ENCODE peak calls at places on chromosomes 1 and 21, in seven cellular contexts. V, R, A, C, N, F and D are unnamed samples.

GRCh38 chr1:216210081-216210480 is 213.2 kb downstream of the USH2A start:
- DNase-seq in V (no peak), R (no peak), A (no peak), C (no peak), N (no peak), F (no peak), D (no peak)

GRCh38 chr21:29829514-29830255 is 110.1 kb downstream of the GRIK1 start:
- DNase-seq in V (no peak), R (no peak), A (no peak), C (no peak), N (no peak), F (no peak), D (no peak)

GRCh38 chr21:45359451-45360217 is 45.3 kb upstream of the COL18A1 start:
- DNase-seq in V (no peak), R (peak), A (no peak), C (no peak), N (no peak), F (no peak), D (no peak)

GRCh38 chr21:26553921-26554320 is 19.2 kb downstream of the CYYR1 start:
- DNase-seq in V (no peak), R (no peak), A (no peak), C (no peak), N (no peak), F (no peak), D (no peak)

GRCh38 chr1:14815175-14815882 is 216.8 kb downstream of the KAZN start:
- DNase-seq in V (no peak), R (no peak), A (no peak), C (no peak), N (no peak), F (no peak), D (no peak)

GRCh38 chr1:212583082-212583615 is 25.4 kb upstream of the ATF3 start:
- DNase-seq in V (no peak), R (no peak), A (no peak), C (no peak), N (no peak), F (no peak), D (no peak)

GRCh38 chr1:109567823-109568222 is 19.4 kb downstream of the GNAI3 start:
- DNase-seq in V (no peak), R (no peak), A (no peak), C (no peak), N (no peak), F (no peak), D (no peak)

GRCh38 chr1:224211262-224211962 is 28.4 kb downstream of the DEGS1 start:
- DNase-seq in V (no peak), R (no peak), A (no peak), C (peak), N (no peak), F (peak), D (no peak)

GRCh38 chr21:41626038-41626437 is 118.1 kb upstream of the TMPRSS2 start:
- DNase-seq in V (no peak), R (no peak), A (no peak), C (no peak), N (no peak), F (no peak), D (no peak)

GRCh38 chr1:1415751-1416150 is 5.3 kb downstream of the ANKRD65 start:
- DNase-seq in V (no peak), R (no peak), A (no peak), C (no peak), N (no peak), F (no peak), D (no peak)

GRCh38 chr21:14825405-14826032 is 239.3 kb downstream of the NRIP1 start:
- DNase-seq in V (peak), R (no peak), A (no peak), C (no peak), N (no peak), F (no peak), D (no peak)

GRCh38 chr1:89523597-89524368 is 846 bp upstream of the LRRC8B start:
- DNase-seq in V (no peak), R (peak), A (peak), C (peak), N (no peak), F (peak), D (no peak)

GRCh38 chr1:92804721-92805169 is 19.8 kb upstream of the EVI5 start:
- DNase-seq in V (no peak), R (peak), A (peak), C (peak), N (no peak), F (no peak), D (peak)

GRCh38 chr1:57093122-57093521 is 127.3 kb upstream of the C8B start:
- DNase-seq in V (no peak), R (no peak), A (no peak), C (no peak), N (no peak), F (no peak), D (no peak)

GRCh38 chr1:30743584-30744059 is 14.0 kb downstream of the LAPTM5 start:
- DNase-seq in V (peak), R (no peak), A (peak), C (no peak), N (no peak), F (no peak), D (peak)

GRCh38 chr1:157437301-157437700 is 115.0 kb downstream of the FCRL5 start:
- DNase-seq in V (no peak), R (no peak), A (no peak), C (no peak), N (no peak), F (no peak), D (no peak)

GRCh38 chr1:205058853-205059252 is 15.8 kb downstream of the CNTN2 start:
- DNase-seq in V (no peak), R (no peak), A (no peak), C (no peak), N (no peak), F (no peak), D (no peak)

GRCh38 chr21:31945576-31945975 is 72.8 kb downstream of the HUNK start:
- DNase-seq in V (no peak), R (no peak), A (no peak), C (no peak), N (no peak), F (no peak), D (no peak)

GRCh38 chr1:64133036-64133435 is 70.4 kb upstream of the UBE2U start:
- DNase-seq in V (no peak), R (no peak), A (no peak), C (no peak), N (no peak), F (no peak), D (no peak)

GRCh38 chr1:57423135-57424131 is at the start of gene DAB1:
- DNase-seq in V (no peak), R (no peak), A (no peak), C (no peak), N (peak), F (peak), D (peak)

GRCh38 chr1:19381261-19381660 is 69.1 kb downstream of the SLC66A1 start:
- DNase-seq in V (no peak), R (no peak), A (no peak), C (no peak), N (no peak), F (no peak), D (no peak)

GRCh38 chr1:2253036-2253796 is 25.1 kb downstream of the SKI start:
- DNase-seq in V (no peak), R (no peak), A (no peak), C (no peak), N (no peak), F (no peak), D (no peak)

GRCh38 chr1:8643542-8644536 is 173.6 kb downstream of the RERE start:
- DNase-seq in V (peak), R (no peak), A (no peak), C (peak), N (no peak), F (no peak), D (no peak)

GRCh38 chr1:200921571-200922110 is 26.9 kb downstream of the INAVA start:
- DNase-seq in V (no peak), R (no peak), A (no peak), C (no peak), N (no peak), F (no peak), D (no peak)

GRCh38 chr1:23475134-23475628 is 8.8 kb downstream of the ASAP3 start:
- DNase-seq in V (no peak), R (no peak), A (no peak), C (no peak), N (no peak), F (no peak), D (no peak)

GRCh38 chr1:26275580-26276431 is 4.1 kb upstream of the SH3BGRL3 start:
- DNase-seq in V (no peak), R (peak), A (peak), C (peak), N (peak), F (peak), D (peak)

GRCh38 chr1:97084566-97084965 is 363.0 kb downstream of the PTBP2 start:
- DNase-seq in V (no peak), R (no peak), A (no peak), C (no peak), N (no peak), F (no peak), D (no peak)

GRCh38 chr1:201147396-201148015 is 6.8 kb downstream of the TMEM9 start:
- DNase-seq in V (no peak), R (no peak), A (no peak), C (no peak), N (no peak), F (no peak), D (no peak)

GRCh38 chr1:194342484-194343262 is 1156.3 kb upstream of the B3GALT2 start:
- DNase-seq in V (no peak), R (no peak), A (no peak), C (peak), N (peak), F (no peak), D (no peak)

GRCh38 chr1:90579212-90579802 is 137.8 kb downstream of the BARHL2 start:
- DNase-seq in V (no peak), R (peak), A (peak), C (peak), N (no peak), F (peak), D (peak)

GRCh38 chr1:221865808-221866207 is 123.9 kb upstream of the DUSP10 start:
- DNase-seq in V (no peak), R (no peak), A (no peak), C (no peak), N (no peak), F (peak), D (no peak)

GRCh38 chr1:84835169-84835568 is 57.8 kb downstream of the LPAR3 start:
- DNase-seq in V (no peak), R (no peak), A (no peak), C (no peak), N (no peak), F (no peak), D (no peak)

GRCh38 chr1:116382857-116383256 is 9.8 kb downstream of the ATP1A1 start:
- DNase-seq in V (no peak), R (peak), A (no peak), C (no peak), N (no peak), F (no peak), D (no peak)

GRCh38 chr1:168485048-168485447 is 58.7 kb downstream of the XCL2 start:
- DNase-seq in V (no peak), R (no peak), A (no peak), C (no peak), N (no peak), F (no peak), D (no peak)

GRCh38 chr1:163290025-163290610 is 31.6 kb upstream of the NUF2 start:
- DNase-seq in V (no peak), R (no peak), A (no peak), C (no peak), N (no peak), F (no peak), D (no peak)

GRCh38 chr1:12405325-12406217 is 175.7 kb downstream of the VPS13D start:
- DNase-seq in V (no peak), R (peak), A (no peak), C (peak), N (no peak), F (no peak), D (no peak)
- TF ChIP-seq TAF1 in V (no peak), R (no peak), A (no peak), C (no peak), N (no peak), F (no peak), D (no peak)

GRCh38 chr1:209542585-209542984 is 40.9 kb upstream of the CAMK1G start:
- DNase-seq in V (no peak), R (no peak), A (no peak), C (no peak), N (no peak), F (no peak), D (no peak)
- TF ChIP-seq TAF1 in V (no peak), R (no peak), A (no peak), C (no peak), N (no peak), F (no peak), D (no peak)

GRCh38 chr1:44812822-44813543 is 4.7 kb downstream of the BTBD19 start:
- DNase-seq in V (no peak), R (no peak), A (no peak), C (no peak), N (peak), F (peak), D (no peak)
- TF ChIP-seq TAF1 in V (no peak), R (no peak), A (no peak), C (no peak), N (no peak), F (no peak), D (no peak)

GRCh38 chr1:21613072-21613867 is 55.9 kb downstream of the RAP1GAP start:
- DNase-seq in V (no peak), R (peak), A (no peak), C (no peak), N (no peak), F (no peak), D (no peak)
- TF ChIP-seq TAF1 in V (no peak), R (no peak), A (no peak), C (no peak), N (no peak), F (no peak), D (no peak)

GRCh38 chr1:33176362-33176850 is 5.4 kb downstream of the TRIM62 start:
- DNase-seq in V (no peak), R (no peak), A (no peak), C (no peak), N (no peak), F (peak), D (no peak)
- TF ChIP-seq TAF1 in V (no peak), R (no peak), A (no peak), C (no peak), N (no peak), F (no peak), D (no peak)

GRCh38 chr1:12230549-12231275 is 882 bp downstream of the VPS13D start:
- DNase-seq in V (no peak), R (peak), A (peak), C (peak), N (peak), F (peak), D (peak)
- TF ChIP-seq TAF1 in V (no peak), R (peak), A (no peak), C (no peak), N (no peak), F (no peak), D (no peak)

DNA sequence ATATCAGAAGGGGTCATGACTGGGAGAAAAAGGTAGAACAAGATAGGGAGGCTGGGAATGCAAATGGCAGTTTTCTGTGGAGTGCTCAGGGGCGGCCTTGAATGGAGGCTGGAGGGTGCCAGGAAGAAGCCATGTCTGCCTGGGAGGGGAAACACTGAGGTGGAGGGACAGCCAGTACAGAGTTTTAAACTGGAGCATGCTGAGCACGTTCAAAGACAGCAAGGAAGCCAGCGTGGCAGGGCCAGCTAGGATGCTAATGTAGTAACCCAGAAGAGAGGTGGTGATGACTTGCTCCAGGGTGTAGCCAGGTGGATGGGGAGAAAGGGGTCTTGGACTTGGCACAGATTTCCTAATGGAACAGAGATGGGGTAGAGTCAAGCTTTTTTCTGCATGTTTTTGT is 445.8 kb upstream of the VAMP3 start:
- DNase-seq in V (no peak), R (no peak), A (no peak), C (no peak), N (peak), F (no peak), D (no peak)
- TF ChIP-seq TAF1 in V (no peak), R (no peak), A (no peak), C (no peak), N (no peak), F (no peak), D (no peak)

GRCh38 chr1:40859017-40859416 is 3.1 kb downstream of the CITED4 start:
- DNase-seq in V (no peak), R (no peak), A (no peak), C (no peak), N (no peak), F (no peak), D (no peak)

GRCh38 chr1:40857737-40858136 is 4.4 kb downstream of the CITED4 start:
- DNase-seq in V (no peak), R (no peak), A (no peak), C (no peak), N (no peak), F (no peak), D (no peak)

GRCh38 chr1:40862008-40862863 is at the start of gene CITED4:
- DNase-seq in V (peak), R (peak), A (peak), C (peak), N (peak), F (peak), D (peak)

GRCh38 chr1:40860706-40861226 is 1.4 kb downstream of the CITED4 start:
- DNase-seq in V (no peak), R (no peak), A (no peak), C (no peak), N (no peak), F (no peak), D (no peak)

GRCh38 chr1:40861227-40862003 is 748 bp downstream of the CITED4 start:
- DNase-seq in V (no peak), R (no peak), A (no peak), C (no peak), N (peak), F (peak), D (no peak)
- TF ChIP-seq TAF1 in V (no peak), R (no peak), A (no peak), C (no peak), N (peak), F (no peak), D (no peak)